ENCODE peak calls at places on chromosomes 5 and 9, in seven cellular contexts. X, D, B, S, U, F and Q are unnamed samples.

GRCh38 chr9:69919461-69920061 is 98.9 kb downstream of the CFAP95 start:
- DNase-seq in F (peak; percentile 83), S (peak; percentile 73), U (no peak), D (no peak), X (no peak), B (peak; percentile 60), Q (no peak)

GRCh38 chr5:44875661-44876250 is 67.0 kb downstream of the MRPS30 start:
- DNase-seq in F (peak; percentile 22), D (no peak), X (no peak), B (peak; percentile 89), U (no peak), S (peak; percentile 92), Q (no peak)

GRCh38 chr5:139263431-139263975 is 30.0 kb upstream of the MATR3 start:
- DNase-seq in B (no peak), D (no peak), X (no peak), U (no peak), F (no peak), S (no peak), Q (no peak)

GRCh38 chr5:111787006-111787405 is 30.0 kb upstream of the NREP start:
- DNase-seq in F (no peak), S (no peak), U (no peak), B (no peak), X (no peak), D (no peak), Q (no peak)

GRCh38 chr5:29715167-29715566 is 1478.3 kb upstream of the CDH6 start:
- DNase-seq in F (no peak), D (no peak), B (no peak), X (no peak), U (no peak), S (no peak), Q (no peak)

GRCh38 chr5:140084466-140084865 is 29.4 kb upstream of the PURA start:
- DNase-seq in S (no peak), D (no peak), F (no peak), U (peak; percentile 49), X (no peak), B (no peak), Q (no peak)

GRCh38 chr5:59188415-59189225 is 605.7 kb downstream of the RAB3C start:
- DNase-seq in U (peak; percentile 77), D (peak; percentile 67), X (peak; percentile 60), S (peak; percentile 77), F (peak; percentile 75), B (peak; percentile 73), Q (peak; percentile 52)

GRCh38 chr9:93303258-93303771 is 119.4 kb downstream of the WNK2 start:
- DNase-seq in X (no peak), D (no peak), F (no peak), S (no peak), B (no peak), U (no peak), Q (no peak)

GRCh38 chr5:104298518-104298917 is 735.9 kb upstream of the NUDT12 start:
- DNase-seq in D (no peak), X (no peak), U (no peak), S (no peak), B (no peak), F (no peak), Q (no peak)

GRCh38 chr9:100229561-100229960 is 123.2 kb downstream of the TEX10 start:
- DNase-seq in D (no peak), X (no peak), S (no peak), F (no peak), U (no peak), B (no peak), Q (no peak)

GRCh38 chr9:87007711-87008360 is 60.5 kb upstream of the GAS1 start:
- DNase-seq in S (no peak), X (no peak), D (no peak), U (no peak), F (peak; percentile 26), B (no peak), Q (no peak)

GRCh38 chr5:74767579-74767913 is 497 bp downstream of the NSA2 start:
- DNase-seq in F (peak; percentile 50), X (no peak), U (no peak), B (no peak), S (no peak), D (no peak), Q (no peak)

GRCh38 chr5:67986761-67987160 is 228.8 kb upstream of the PIK3R1 start:
- DNase-seq in F (no peak), B (no peak), S (no peak), D (no peak), X (no peak), U (no peak), Q (no peak)

GRCh38 chr5:61586096-61587084 is 254.3 kb downstream of the ZSWIM6 start:
- DNase-seq in S (no peak), B (peak; percentile 23), F (no peak), D (no peak), U (no peak), X (no peak), Q (no peak)

GRCh38 chr9:7549261-7549660 is 250.3 kb downstream of the DMAC1 start:
- DNase-seq in U (no peak), X (peak; percentile 24), F (no peak), B (no peak), D (no peak), S (no peak), Q (no peak)

GRCh38 chr9:34547960-34548603 is 25.3 kb upstream of the ENHO start:
- DNase-seq in D (peak; percentile 41), S (peak; percentile 32), F (peak; percentile 61), U (peak; percentile 70), B (peak; percentile 49), X (peak; percentile 88), Q (peak; percentile 55)

GRCh38 chr9:98625728-98626127 is 83.0 kb downstream of the GABBR2 start:
- DNase-seq in X (no peak), F (no peak), U (no peak), S (no peak), B (no peak), D (no peak), Q (no peak)

GRCh38 chr9:136050706-136051567 is 44.2 kb downstream of the NACC2 start:
- DNase-seq in F (no peak), U (no peak), B (peak; percentile 18), S (peak; percentile 30), D (peak; percentile 47), X (no peak), Q (no peak)

GRCh38 chr9:127739614-127740322 is 4.7 kb upstream of the TOR2A start:
- DNase-seq in X (no peak), D (no peak), U (no peak), S (no peak), B (no peak), F (peak; percentile 23), Q (no peak)

GRCh38 chr9:91256235-91256634 is 105.5 kb downstream of the AUH start:
- DNase-seq in D (no peak), S (no peak), X (no peak), B (no peak), U (no peak), F (no peak), Q (no peak)

GRCh38 chr9:96626912-96627311 is 7.3 kb upstream of the CDC14B start:
- DNase-seq in B (no peak), F (no peak), D (no peak), X (no peak), S (no peak), U (no peak), Q (no peak)

GRCh38 chr9:727767-728166 is 113.7 kb upstream of the DMRT1 start:
- DNase-seq in S (no peak), D (no peak), F (no peak), U (no peak), B (no peak), X (no peak), Q (no peak)

GRCh38 chr9:98182069-98182820 is 10.2 kb downstream of the CORO2A start:
- DNase-seq in X (no peak), D (no peak), B (no peak), U (no peak), F (no peak), S (no peak), Q (no peak)

GRCh38 chr5:98772415-98773213 is 849 bp upstream of the RGMB start:
- DNase-seq in U (peak; percentile 83), B (peak; percentile 22), X (peak; percentile 46), S (peak; percentile 14), F (no peak), D (no peak), Q (no peak)

GRCh38 chr5:132662925-132663770 is 5.2 kb downstream of the IL13 start:
- DNase-seq in U (peak; percentile 24), B (no peak), S (no peak), D (no peak), F (no peak), X (no peak), Q (no peak)

DNA sequence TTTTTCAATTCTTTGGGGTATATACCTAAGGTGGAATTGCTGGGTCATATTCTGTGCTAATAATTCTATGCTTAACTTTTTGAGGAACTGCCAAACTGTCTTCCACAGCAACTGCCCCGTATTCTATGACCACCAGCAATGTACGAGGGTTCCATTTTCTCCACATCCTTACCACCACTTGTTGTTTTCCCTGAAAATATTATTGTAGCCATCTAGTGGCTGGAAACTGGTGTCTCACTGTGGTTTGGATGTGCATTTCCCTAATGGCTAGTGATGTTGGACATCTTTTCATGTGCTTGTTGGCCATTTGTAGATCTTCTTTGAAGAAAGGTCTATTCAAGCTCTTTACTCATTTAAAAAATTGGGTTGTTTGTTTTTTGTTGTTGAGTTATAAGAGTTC is 30.7 kb downstream of the MSX2 start:
- DNase-seq in S (peak; percentile 12), F (peak; percentile 2), U (no peak), D (no peak), X (no peak), B (no peak), Q (no peak)
- TF ChIP-seq CTCF in S (peak; percentile 38), F (peak; percentile 29), U (no peak), D (no peak), X (peak; percentile 14), B (no peak), Q (no peak)

GRCh38 chr5:81572201-81572600 is 178.3 kb upstream of the ACOT12 start:
- DNase-seq in U (no peak), X (no peak), B (no peak), F (no peak), S (no peak), D (no peak), Q (no peak)
- TF ChIP-seq CTCF in U (no peak), X (no peak), B (no peak), F (no peak), S (no peak), D (no peak), Q (no peak)

DNA sequence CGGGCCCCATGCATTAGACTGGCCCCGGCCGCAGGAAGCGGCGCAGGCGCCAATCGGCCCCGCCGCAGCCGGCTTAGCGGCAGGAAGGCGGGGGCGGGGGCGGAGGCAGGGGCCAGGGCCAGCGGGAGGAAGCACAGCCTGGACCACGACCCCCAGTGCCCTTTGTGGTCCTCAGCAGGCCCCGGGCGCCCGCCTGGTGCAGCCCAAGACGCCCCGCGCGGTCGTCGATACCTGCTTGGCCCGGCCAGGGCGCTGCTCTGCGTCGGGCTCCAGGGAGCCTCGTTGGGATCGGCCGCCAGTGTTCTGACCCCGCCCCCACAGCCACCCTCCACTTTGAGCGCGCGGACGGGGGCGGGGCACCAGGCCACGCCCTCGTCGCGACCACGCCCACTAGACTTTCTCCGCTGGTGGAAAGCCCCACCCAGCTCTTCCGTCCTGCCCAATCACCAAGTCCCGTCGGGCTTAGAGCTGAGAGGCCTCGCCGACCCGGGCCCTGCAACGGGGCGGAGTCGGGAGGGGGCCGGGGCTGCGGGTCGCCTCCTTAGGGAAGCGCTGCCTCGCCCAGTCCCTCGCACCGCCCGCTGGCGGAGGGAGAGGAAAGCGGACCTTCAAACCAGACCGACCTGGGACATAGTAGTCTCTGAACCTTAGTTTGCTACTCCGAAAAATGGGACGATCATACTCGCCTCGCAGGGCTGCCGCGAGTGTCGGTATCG is at the start of gene PDLIM7:
- DNase-seq in B (peak; percentile 98), U (peak; percentile 98), X (peak; percentile 98), F (peak; percentile 97), S (peak; percentile 99), D (peak; percentile 95), Q (peak; percentile 92)
- TF ChIP-seq CTCF in B (no peak), U (no peak), X (peak; percentile 33), F (peak; percentile 13), S (no peak), D (no peak), Q (no peak)

GRCh38 chr9:3760031-3760430 is 234.2 kb upstream of the RFX3 start:
- DNase-seq in S (no peak), U (no peak), B (no peak), F (no peak), X (no peak), D (no peak), Q (no peak)
- TF ChIP-seq CTCF in S (no peak), U (no peak), B (no peak), F (no peak), X (no peak), D (no peak), Q (no peak)